ENCODE peak calls at places on chromosomes 5 and 9, in five cellular contexts. K, T, L, Z and R are unnamed samples.

GRCh38 chr9:93081081-93081529 is 14.9 kb upstream of the CARD19 start:
- DNase-seq in K (no peak), T (peak), L (no peak), Z (no peak), R (no peak)

GRCh38 chr9:26579047-26579446 is 313.6 kb downstream of the CAAP1 start:
- DNase-seq in K (no peak), T (no peak), L (no peak), Z (no peak), R (no peak)

GRCh38 chr5:28414619-28415018 is 1376.2 kb upstream of the CDH9 start:
- DNase-seq in K (no peak), T (no peak), L (no peak), Z (peak), R (no peak)

GRCh38 chr5:170617519-170618218 is 113.8 kb downstream of the KCNIP1 start:
- DNase-seq in K (no peak), T (no peak), L (no peak), Z (no peak), R (no peak)

GRCh38 chr5:141615991-141616715 is 2.6 kb downstream of the DIAPH1 start:
- DNase-seq in K (no peak), T (no peak), L (no peak), Z (no peak), R (no peak)

GRCh38 chr9:105328296-105328695 is 83.8 kb downstream of the SLC44A1 start:
- DNase-seq in K (no peak), T (no peak), L (no peak), Z (no peak), R (no peak)

GRCh38 chr5:91787718-91788117 is 404.6 kb upstream of the ARRDC3 start:
- DNase-seq in K (no peak), T (no peak), L (no peak), Z (peak), R (no peak)

GRCh38 chr5:65012411-65012972 is 243.8 kb downstream of the CWC27 start:
- DNase-seq in K (no peak), T (no peak), L (no peak), Z (no peak), R (no peak)

GRCh38 chr5:9269024-9269423 is 276.9 kb downstream of the SEMA5A start:
- DNase-seq in K (no peak), T (no peak), L (no peak), Z (peak), R (no peak)

GRCh38 chr9:99264070-99264469 is 42.0 kb downstream of the SEC61B start:
- DNase-seq in K (no peak), T (no peak), L (no peak), Z (peak), R (no peak)

GRCh38 chr5:145946112-145946861 is 9.9 kb downstream of the SH3RF2 start:
- DNase-seq in K (peak), T (no peak), L (no peak), Z (peak), R (no peak)

GRCh38 chr9:14935917-14936316 is 25.7 kb upstream of the FREM1 start:
- DNase-seq in K (no peak), T (no peak), L (no peak), Z (no peak), R (no peak)

GRCh38 chr9:94768766-94769165 is 42.3 kb downstream of the AOPEP start:
- DNase-seq in K (no peak), T (no peak), L (no peak), Z (no peak), R (no peak)

GRCh38 chr5:107580902-107581823 is 89.6 kb downstream of the EFNA5 start:
- DNase-seq in K (no peak), T (no peak), L (no peak), Z (no peak), R (no peak)

GRCh38 chr9:34578241-34579096 is 11.1 kb downstream of the CNTFR start:
- DNase-seq in K (no peak), T (peak), L (no peak), Z (no peak), R (no peak)

GRCh38 chr9:116701940-116702642 is 15.0 kb downstream of the TRIM32 start:
- DNase-seq in K (no peak), T (no peak), L (no peak), Z (peak), R (no peak)

GRCh38 chr5:14871084-14871572 is 450 bp downstream of the ANKH start:
- DNase-seq in K (no peak), T (peak), L (peak), Z (no peak), R (no peak)

GRCh38 chr5:154412316-154412715 is 33.5 kb upstream of the SAP30L start:
- DNase-seq in K (no peak), T (no peak), L (no peak), Z (no peak), R (no peak)

GRCh38 chr5:141245250-141245717 is at the start of gene PCDHB15:
- DNase-seq in K (no peak), T (no peak), L (no peak), Z (no peak), R (no peak)

GRCh38 chr9:134944351-134944802 is 26.7 kb upstream of the FCN1 start:
- DNase-seq in K (no peak), T (no peak), L (no peak), Z (no peak), R (no peak)

GRCh38 chr5:123808841-123809240 is 296.9 kb downstream of the CSNK1G3 start:
- DNase-seq in K (no peak), T (no peak), L (no peak), Z (no peak), R (no peak)

GRCh38 chr9:21334969-21335632 is at the start of gene KLHL9:
- DNase-seq in K (no peak), T (peak), L (peak), Z (peak), R (peak)

GRCh38 chr5:1242733-1243486 is 17.7 kb downstream of the SLC6A18 start:
- DNase-seq in K (no peak), T (no peak), L (no peak), Z (no peak), R (no peak)

GRCh38 chr9:129343697-129344375 is 165.8 kb upstream of the IER5L start:
- DNase-seq in K (no peak), T (peak), L (no peak), Z (no peak), R (peak)

GRCh38 chr9:86443992-86444391 is 89.8 kb upstream of the TUT7 start:
- DNase-seq in K (no peak), T (no peak), L (no peak), Z (no peak), R (no peak)

GRCh38 chr9:69028754-69029153 is 6.8 kb upstream of the FXN start:
- DNase-seq in K (no peak), T (no peak), L (no peak), Z (no peak), R (no peak)

GRCh38 chr5:67516959-67517358 is 320.4 kb upstream of the CD180 start:
- DNase-seq in K (no peak), T (no peak), L (no peak), Z (no peak), R (no peak)

GRCh38 chr5:73596705-73597328 is 29.2 kb upstream of the ARHGEF28 start:
- DNase-seq in K (no peak), T (no peak), L (no peak), Z (peak), R (no peak)

GRCh38 chr9:106479679-106480078 is 383.3 kb upstream of the ZNF462 start:
- DNase-seq in K (no peak), T (no peak), L (no peak), Z (peak), R (no peak)

GRCh38 chr5:78003442-78003841 is 227.3 kb upstream of the TBCA start:
- DNase-seq in K (no peak), T (no peak), L (no peak), Z (no peak), R (no peak)